ENCODE peak calls at places on chromosome 11, in five cellular contexts. V, J, N, B and A are unnamed samples.

GRCh38 chr11:15605094-15605493 is 490.4 kb downstream of the INSC start:
- DNase-seq in V (no peak), J (no peak), N (no peak), B (no peak), A (no peak)

GRCh38 chr11:14029971-14030531 is 67.5 kb downstream of the SPON1 start:
- DNase-seq in V (peak), J (peak), N (no peak), B (no peak), A (no peak)

GRCh38 chr11:63768232-63769043 is at the start of gene ZFTA:
- DNase-seq in V (peak), J (peak), N (peak), B (peak), A (no peak)

GRCh38 chr11:90246468-90246867 is 23.6 kb upstream of the CHORDC1 start:
- DNase-seq in V (no peak), J (no peak), N (no peak), B (no peak), A (no peak)

GRCh38 chr11:13927496-13927895 is 35.0 kb upstream of the SPON1 start:
- DNase-seq in V (no peak), J (no peak), N (no peak), B (no peak), A (no peak)

GRCh38 chr11:17939542-17939941 is 73.3 kb downstream of the SERGEF start:
- DNase-seq in V (no peak), J (no peak), N (no peak), B (no peak), A (no peak)

GRCh38 chr11:70420008-70420464 is 21.7 kb downstream of the CTTN start:
- DNase-seq in V (no peak), J (no peak), N (no peak), B (no peak), A (no peak)

GRCh38 chr11:123838199-123838598 is 32.0 kb upstream of the OR6M1 start:
- DNase-seq in V (no peak), J (no peak), N (no peak), B (no peak), A (no peak)

GRCh38 chr11:8832571-8833260 is 78.3 kb upstream of the AKIP1 start:
- DNase-seq in V (peak), J (peak), N (no peak), B (no peak), A (no peak)

GRCh38 chr11:43547411-43547718 is 133.2 kb upstream of the HSD17B12 start:
- DNase-seq in V (no peak), J (peak), N (no peak), B (no peak), A (no peak)

GRCh38 chr11:94151903-94152677 is 23.4 kb downstream of the PANX1 start:
- DNase-seq in V (peak), J (no peak), N (no peak), B (no peak), A (peak)

GRCh38 chr11:102836290-102836875 is 7.0 kb downstream of the MMP3 start:
- DNase-seq in V (no peak), J (no peak), N (no peak), B (no peak), A (no peak)

GRCh38 chr11:34208266-34209135 is 103.1 kb downstream of the NAT10 start:
- DNase-seq in V (peak), J (peak), N (no peak), B (no peak), A (no peak)

GRCh38 chr11:47179655-47179991 is 2.9 kb upstream of the ARFGAP2 start:
- DNase-seq in V (peak), J (no peak), N (no peak), B (peak), A (no peak)

GRCh38 chr11:86292912-86293606 is 9.0 kb upstream of the HIKESHI start:
- DNase-seq in V (no peak), J (no peak), N (no peak), B (peak), A (no peak)

GRCh38 chr11:57248780-57249383 is 11.8 kb upstream of the APLNR start:
- DNase-seq in V (peak), J (peak), N (no peak), B (peak), A (peak)

GRCh38 chr11:6812391-6813005 is 13.0 kb upstream of the OR6A2 start:
- DNase-seq in V (peak), J (no peak), N (peak), B (peak), A (peak)

GRCh38 chr11:32968541-32968940 is 47.1 kb upstream of the DEPDC7 start:
- DNase-seq in V (no peak), J (no peak), N (no peak), B (no peak), A (no peak)

GRCh38 chr11:2521081-2521480 is 76.3 kb downstream of the KCNQ1 start:
- DNase-seq in V (no peak), J (no peak), N (no peak), B (no peak), A (no peak)

GRCh38 chr11:95156916-95157568 is 67.4 kb downstream of the ENDOD1 start:
- DNase-seq in V (no peak), J (peak), N (no peak), B (no peak), A (no peak)

GRCh38 chr11:44905131-44905866 is 45.4 kb downstream of the TP53I11 start:
- DNase-seq in V (no peak), J (no peak), N (no peak), B (no peak), A (no peak)

GRCh38 chr11:63613517-63614135 is 607 bp downstream of the PLAAT3 start:
- DNase-seq in V (peak), J (peak), N (peak), B (peak), A (no peak)

GRCh38 chr11:64234840-64235379 is 526 bp downstream of the VEGFB start:
- DNase-seq in V (peak), J (peak), N (peak), B (peak), A (no peak)

GRCh38 chr11:73875840-73876239 is 806 bp downstream of the COA4 start:
- DNase-seq in V (peak), J (no peak), N (no peak), B (no peak), A (no peak)

GRCh38 chr11:121464352-121464946 is 11.7 kb upstream of the SORL1-AS1 start:
- DNase-seq in V (no peak), J (peak), N (peak), B (peak), A (peak)

GRCh38 chr11:127471662-127472061 is 471.1 kb upstream of the KIRREL3 start:
- DNase-seq in V (no peak), J (no peak), N (no peak), B (no peak), A (no peak)

GRCh38 chr11:77411238-77411637 is 62.7 kb downstream of the PAK1 start:
- DNase-seq in V (no peak), J (peak), N (no peak), B (peak), A (no peak)

GRCh38 chr11:134276396-134277175 is 407 bp downstream of the GLB1L3 start:
- DNase-seq in V (no peak), J (no peak), N (no peak), B (no peak), A (no peak)

GRCh38 chr11:108432783-108433182 is 34.5 kb downstream of the C11orf65 start:
- DNase-seq in V (no peak), J (no peak), N (no peak), B (no peak), A (no peak)